ENCODE peak calls at places on chromosome 6, in nine cellular contexts. One of them, this sample, is unnamed.

GRCh38 chr6:38143191-38144154 is 323.9 kb downstream of the ZFAND3 start:
- DNase-seq in coronary artery: no peak
- DNase-seq in stomach: no peak
- DNase-seq in AG10803: no peak
- DNase-seq in colonic mucosa: no peak
- DNase-seq in cardiac fibroblast: no peak
- DNase-seq in AG09309: no peak
- DNase-seq in A549: no peak
- DNase-seq in AG04449: no peak
- DNase-seq in this sample: no peak

GRCh38 chr6:99613398-99613704 is 6.7 kb downstream of the PRDM13 start:
- DNase-seq in coronary artery: no peak
- DNase-seq in stomach: no peak
- DNase-seq in AG10803: peak; percentile 20
- DNase-seq in colonic mucosa: peak; percentile 41
- DNase-seq in cardiac fibroblast: peak; percentile 38
- DNase-seq in AG09309: no peak
- DNase-seq in A549: peak; percentile 31
- DNase-seq in AG04449: no peak
- DNase-seq in this sample: no peak

GRCh38 chr6:22682979-22683378 is 113.6 kb downstream of the HDGFL1 start:
- DNase-seq in coronary artery: no peak
- DNase-seq in stomach: no peak
- DNase-seq in AG10803: no peak
- DNase-seq in colonic mucosa: no peak
- DNase-seq in cardiac fibroblast: no peak
- DNase-seq in AG09309: no peak
- DNase-seq in A549: no peak
- DNase-seq in AG04449: no peak
- DNase-seq in this sample: no peak

GRCh38 chr6:89597988-89598387 is 40.6 kb downstream of the LYRM2 start:
- DNase-seq in coronary artery: no peak
- DNase-seq in stomach: no peak
- DNase-seq in AG10803: peak; percentile 35
- DNase-seq in colonic mucosa: no peak
- DNase-seq in cardiac fibroblast: peak; percentile 49
- DNase-seq in AG09309: no peak
- DNase-seq in A549: peak; percentile 17
- DNase-seq in AG04449: no peak
- DNase-seq in this sample: peak; percentile 63

GRCh38 chr6:10411131-10411914 is 3.6 kb downstream of the TFAP2A start:
- DNase-seq in coronary artery: no peak
- DNase-seq in stomach: no peak
- DNase-seq in AG10803: no peak
- DNase-seq in colonic mucosa: no peak
- DNase-seq in cardiac fibroblast: no peak
- DNase-seq in AG09309: no peak
- DNase-seq in A549: no peak
- DNase-seq in AG04449: no peak
- DNase-seq in this sample: no peak

GRCh38 chr6:71527831-71528377 is 239.3 kb downstream of the OGFRL1 start:
- DNase-seq in coronary artery: no peak
- DNase-seq in stomach: no peak
- DNase-seq in AG10803: no peak
- DNase-seq in colonic mucosa: no peak
- DNase-seq in cardiac fibroblast: peak; percentile 63
- DNase-seq in AG09309: no peak
- DNase-seq in A549: no peak
- DNase-seq in AG04449: no peak
- DNase-seq in this sample: no peak

GRCh38 chr6:19153270-19153980 is 683.7 kb upstream of the ID4 start:
- DNase-seq in coronary artery: no peak
- DNase-seq in stomach: no peak
- DNase-seq in AG10803: peak; percentile 78
- DNase-seq in colonic mucosa: no peak
- DNase-seq in cardiac fibroblast: peak; percentile 72
- DNase-seq in AG09309: peak; percentile 69
- DNase-seq in A549: no peak
- DNase-seq in AG04449: no peak
- DNase-seq in this sample: no peak

GRCh38 chr6:128518531-128519131 is 1.8 kb downstream of the PTPRK start:
- DNase-seq in coronary artery: no peak
- DNase-seq in stomach: no peak
- DNase-seq in AG10803: peak; percentile 33
- DNase-seq in colonic mucosa: no peak
- DNase-seq in cardiac fibroblast: no peak
- DNase-seq in AG09309: no peak
- DNase-seq in A549: no peak
- DNase-seq in AG04449: no peak
- DNase-seq in this sample: no peak

GRCh38 chr6:35718911-35719381 is 17.9 kb upstream of the ARMC12 start:
- DNase-seq in coronary artery: no peak
- DNase-seq in stomach: no peak
- DNase-seq in AG10803: no peak
- DNase-seq in colonic mucosa: no peak
- DNase-seq in cardiac fibroblast: no peak
- DNase-seq in AG09309: no peak
- DNase-seq in A549: no peak
- DNase-seq in AG04449: no peak
- DNase-seq in this sample: no peak

GRCh38 chr6:35722121-35722761 is 14.6 kb upstream of the ARMC12 start:
- DNase-seq in coronary artery: peak; percentile 79
- DNase-seq in stomach: peak; percentile 82
- DNase-seq in AG10803: no peak
- DNase-seq in colonic mucosa: peak; percentile 66
- DNase-seq in cardiac fibroblast: peak; percentile 56
- DNase-seq in AG09309: no peak
- DNase-seq in A549: no peak
- DNase-seq in AG04449: no peak
- DNase-seq in this sample: no peak

GRCh38 chr6:35718354-35718695 is 18.5 kb upstream of the ARMC12 start:
- DNase-seq in coronary artery: no peak
- DNase-seq in stomach: no peak
- DNase-seq in AG10803: no peak
- DNase-seq in colonic mucosa: no peak
- DNase-seq in cardiac fibroblast: no peak
- DNase-seq in AG09309: no peak
- DNase-seq in A549: no peak
- DNase-seq in AG04449: no peak
- DNase-seq in this sample: no peak

GRCh38 chr6:35719407-35719829 is 17.4 kb upstream of the ARMC12 start:
- DNase-seq in coronary artery: no peak
- DNase-seq in stomach: no peak
- DNase-seq in AG10803: no peak
- DNase-seq in colonic mucosa: no peak
- DNase-seq in cardiac fibroblast: no peak
- DNase-seq in AG09309: no peak
- DNase-seq in A549: no peak
- DNase-seq in AG04449: no peak
- DNase-seq in this sample: no peak

DNA sequence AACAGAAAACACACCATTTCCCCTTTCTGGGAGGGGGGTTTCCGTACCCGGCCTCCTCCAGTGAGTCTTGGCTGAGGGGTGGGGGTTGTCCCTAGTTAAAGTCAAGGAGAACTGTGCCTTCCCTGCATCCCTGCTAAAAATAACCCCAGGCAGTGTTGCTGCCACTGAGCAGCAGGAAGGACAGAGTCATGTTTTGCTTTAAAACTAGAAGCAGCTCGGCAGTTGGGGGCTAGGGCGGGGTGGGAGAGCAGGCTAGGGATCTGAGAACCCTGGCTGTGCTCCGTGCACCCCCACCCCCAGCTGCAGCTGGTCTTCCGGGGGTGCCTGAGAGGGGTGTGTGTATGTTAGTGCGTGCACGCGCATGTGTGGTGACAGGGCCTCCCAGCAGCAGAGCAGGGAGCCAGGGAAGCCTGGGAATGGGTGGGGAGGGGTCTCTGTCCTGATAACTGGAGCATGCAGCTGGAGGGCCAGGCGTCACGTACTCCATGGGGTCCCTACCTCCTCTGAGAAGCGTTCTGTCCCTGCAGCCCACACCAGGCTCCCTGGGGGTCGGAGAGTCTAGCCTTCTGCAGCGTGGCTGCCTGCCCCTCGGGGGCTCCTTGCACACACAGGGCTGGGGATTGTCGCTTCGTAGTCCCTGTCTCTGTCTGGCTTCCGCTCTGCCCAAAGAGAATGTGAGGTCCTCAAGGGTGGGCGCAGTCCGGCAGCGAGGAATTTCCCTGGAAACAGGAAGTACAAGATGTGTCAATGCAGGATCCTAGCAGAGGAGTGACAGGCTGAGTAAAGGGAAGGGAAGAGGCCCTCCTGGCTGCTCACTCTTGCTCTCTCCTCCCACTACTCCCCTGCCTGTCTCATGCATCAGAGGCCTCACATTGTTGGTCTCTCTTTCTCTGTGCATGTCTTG is 16.8 kb upstream of the ARMC12 start:
- DNase-seq in coronary artery: peak; percentile 84
- DNase-seq in stomach: no peak
- DNase-seq in AG10803: no peak
- DNase-seq in colonic mucosa: peak; percentile 32
- DNase-seq in cardiac fibroblast: peak; percentile 60
- DNase-seq in AG09309: no peak
- DNase-seq in A549: no peak
- DNase-seq in AG04449: no peak
- DNase-seq in this sample: no peak
- H3K4me3 ChIP-seq in coronary artery: peak overlapping the region; percentile 54
- H3K4me3 ChIP-seq in stomach: no peak overlapping the region
- H3K4me3 ChIP-seq in AG10803: peak overlapping the region; percentile 7
- H3K4me3 ChIP-seq in colonic mucosa: no peak overlapping the region
- H3K4me3 ChIP-seq in cardiac fibroblast: peak overlapping the region; percentile 27
- H3K4me3 ChIP-seq in AG09309: no peak overlapping the region
- H3K4me3 ChIP-seq in A549: no peak overlapping the region
- H3K4me3 ChIP-seq in AG04449: peak overlapping the region; percentile 44
- H3K4me3 ChIP-seq in this sample: no peak overlapping the region

GRCh38 chr6:34196833-34197195 is 39.9 kb upstream of the HMGA1 start:
- DNase-seq in coronary artery: no peak
- DNase-seq in stomach: no peak
- DNase-seq in AG10803: no peak
- DNase-seq in colonic mucosa: peak; percentile 18
- DNase-seq in cardiac fibroblast: no peak
- DNase-seq in AG09309: no peak
- DNase-seq in A549: no peak
- DNase-seq in AG04449: no peak
- DNase-seq in this sample: no peak

GRCh38 chr6:34195726-34196115 is 41.0 kb upstream of the HMGA1 start:
- DNase-seq in coronary artery: no peak
- DNase-seq in stomach: no peak
- DNase-seq in AG10803: no peak
- DNase-seq in colonic mucosa: no peak
- DNase-seq in cardiac fibroblast: no peak
- DNase-seq in AG09309: no peak
- DNase-seq in A549: no peak
- DNase-seq in AG04449: no peak
- DNase-seq in this sample: no peak

GRCh38 chr6:34194770-34195169 is 41.9 kb upstream of the HMGA1 start:
- DNase-seq in coronary artery: no peak
- DNase-seq in stomach: no peak
- DNase-seq in AG10803: no peak
- DNase-seq in colonic mucosa: no peak
- DNase-seq in cardiac fibroblast: no peak
- DNase-seq in AG09309: no peak
- DNase-seq in A549: no peak
- DNase-seq in AG04449: no peak
- DNase-seq in this sample: no peak

GRCh38 chr6:34200340-34200971 is 36.2 kb upstream of the HMGA1 start:
- DNase-seq in coronary artery: no peak
- DNase-seq in stomach: no peak
- DNase-seq in AG10803: no peak
- DNase-seq in colonic mucosa: no peak
- DNase-seq in cardiac fibroblast: peak; percentile 23
- DNase-seq in AG09309: no peak
- DNase-seq in A549: no peak
- DNase-seq in AG04449: no peak
- DNase-seq in this sample: no peak

DNA sequence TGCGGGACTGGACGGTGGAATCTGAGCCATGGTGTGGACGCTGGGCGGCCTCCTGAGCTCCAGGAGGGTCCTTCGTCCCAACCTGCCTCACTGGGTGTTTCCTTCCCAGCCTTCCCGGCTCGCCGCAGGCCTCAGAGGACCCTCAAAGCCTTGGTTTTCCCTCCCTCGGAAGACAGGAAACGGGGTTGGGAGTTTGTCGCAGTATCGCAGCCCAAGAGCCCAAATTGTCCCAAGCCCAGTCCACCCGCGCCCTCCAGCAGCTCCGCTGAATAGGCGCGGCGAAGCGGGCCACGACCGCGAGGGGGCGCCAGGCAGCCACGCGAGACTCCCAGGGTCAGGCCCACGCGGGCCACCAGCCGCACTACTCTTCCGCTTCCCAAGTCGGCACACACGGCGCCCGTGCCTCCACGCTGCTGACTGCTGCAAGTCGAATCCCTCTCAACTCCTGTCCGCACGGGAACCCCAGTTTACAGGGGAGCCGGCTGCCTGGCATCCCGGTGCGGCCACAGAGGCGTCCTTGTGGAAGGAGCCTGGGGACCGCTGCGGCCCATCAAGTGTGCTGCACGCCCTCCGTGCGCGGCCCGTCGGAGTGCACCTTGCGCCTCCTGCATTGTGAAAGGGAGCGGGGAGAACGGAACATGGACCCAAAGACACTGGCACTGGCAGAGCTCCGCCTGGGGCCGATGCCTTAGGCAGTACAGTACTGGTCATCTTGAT is 40.4 kb upstream of the HMGA1 start:
- DNase-seq in coronary artery: peak; percentile 89
- DNase-seq in stomach: peak; percentile 90
- DNase-seq in AG10803: peak; percentile 67
- DNase-seq in colonic mucosa: peak; percentile 87
- DNase-seq in cardiac fibroblast: peak; percentile 79
- DNase-seq in AG09309: peak; percentile 11
- DNase-seq in A549: peak; percentile 69
- DNase-seq in AG04449: peak; percentile 4
- DNase-seq in this sample: peak; percentile 79
- H3K4me3 ChIP-seq in coronary artery: peak overlapping the region; percentile 75
- H3K4me3 ChIP-seq in stomach: peak overlapping the region; percentile 47
- H3K4me3 ChIP-seq in AG10803: peak overlapping the region; percentile 63
- H3K4me3 ChIP-seq in colonic mucosa: peak overlapping the region; percentile 62
- H3K4me3 ChIP-seq in cardiac fibroblast: peak overlapping the region; percentile 45
- H3K4me3 ChIP-seq in AG09309: peak overlapping the region; percentile 50
- H3K4me3 ChIP-seq in A549: peak overlapping the region; percentile 25
- H3K4me3 ChIP-seq in AG04449: peak overlapping the region; percentile 59
- H3K4me3 ChIP-seq in this sample: peak overlapping the region; percentile 38

GRCh38 chr6:12069891-12070529 is 57.9 kb downstream of the HIVEP1 start:
- DNase-seq in coronary artery: no peak
- DNase-seq in stomach: no peak
- DNase-seq in AG10803: no peak
- DNase-seq in colonic mucosa: no peak
- DNase-seq in cardiac fibroblast: no peak
- DNase-seq in AG09309: no peak
- DNase-seq in A549: no peak
- DNase-seq in AG04449: no peak
- DNase-seq in this sample: no peak
- H3K4me3 ChIP-seq in coronary artery: no peak overlapping the region
- H3K4me3 ChIP-seq in stomach: no peak overlapping the region
- H3K4me3 ChIP-seq in AG10803: no peak overlapping the region
- H3K4me3 ChIP-seq in colonic mucosa: no peak overlapping the region
- H3K4me3 ChIP-seq in cardiac fibroblast: no peak overlapping the region
- H3K4me3 ChIP-seq in AG09309: no peak overlapping the region
- H3K4me3 ChIP-seq in A549: no peak overlapping the region
- H3K4me3 ChIP-seq in AG04449: no peak overlapping the region
- H3K4me3 ChIP-seq in this sample: no peak overlapping the region

DNA sequence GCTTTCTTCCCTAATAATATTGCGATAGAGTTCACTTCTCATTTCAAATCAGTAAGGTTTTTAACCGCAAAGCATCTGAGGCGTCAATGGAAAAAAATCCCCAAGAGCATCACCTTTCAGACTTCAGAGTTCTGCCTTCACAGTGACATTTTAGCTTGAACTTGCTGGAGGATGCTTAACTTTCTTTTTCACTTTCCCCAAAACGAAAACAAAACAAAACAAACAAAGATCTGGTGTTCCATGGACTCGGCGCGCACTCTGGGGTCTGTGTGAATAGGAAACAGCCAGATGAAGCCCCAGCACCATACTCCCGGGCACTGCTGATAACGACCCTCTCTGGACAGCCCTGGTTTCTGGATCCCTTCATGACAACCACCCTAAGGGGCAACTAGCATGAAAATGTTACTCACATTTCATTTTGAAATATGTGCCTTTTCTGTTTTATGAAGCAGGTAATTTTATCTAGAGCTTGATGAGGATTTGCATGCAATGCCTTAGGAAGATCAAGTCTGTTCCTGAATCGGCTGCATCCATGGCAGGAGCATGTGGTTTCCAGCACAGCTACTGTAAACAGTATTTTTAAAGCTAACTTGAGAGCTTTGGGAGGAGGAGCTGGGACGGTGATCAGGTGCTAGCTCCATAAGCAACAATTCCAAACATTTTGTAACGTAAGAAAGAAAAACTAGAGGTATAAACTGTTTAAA is 44.5 kb downstream of the RAMACL start:
- DNase-seq in coronary artery: no peak
- DNase-seq in stomach: no peak
- DNase-seq in AG10803: no peak
- DNase-seq in colonic mucosa: no peak
- DNase-seq in cardiac fibroblast: no peak
- DNase-seq in AG09309: no peak
- DNase-seq in A549: no peak
- DNase-seq in AG04449: no peak
- DNase-seq in this sample: no peak
- H3K4me3 ChIP-seq in coronary artery: no peak overlapping the region
- H3K4me3 ChIP-seq in stomach: no peak overlapping the region
- H3K4me3 ChIP-seq in AG10803: no peak overlapping the region
- H3K4me3 ChIP-seq in colonic mucosa: peak overlapping the region; percentile 4
- H3K4me3 ChIP-seq in cardiac fibroblast: no peak overlapping the region
- H3K4me3 ChIP-seq in AG09309: no peak overlapping the region
- H3K4me3 ChIP-seq in A549: no peak overlapping the region
- H3K4me3 ChIP-seq in AG04449: no peak overlapping the region
- H3K4me3 ChIP-seq in this sample: no peak overlapping the region

This sample was measured in Caco-2.